ENCODE peak calls at places on chromosomes 7 and 10, in six cellular contexts. One of them, this sample, is unnamed.

GRCh38 chr10:126804396-126804795 is 100.8 kb upstream of the DOCK1 start:
- DNase-seq in colonic mucosa: no peak
- DNase-seq in HL-60: no peak
- DNase-seq in pons: no peak
- DNase-seq in cerebellum: no peak
- DNase-seq in Kasumi-1: no peak
- DNase-seq in this sample: no peak

GRCh38 chr10:11433657-11434056 is 177.8 kb downstream of the USP6NL start:
- DNase-seq in colonic mucosa: no peak
- DNase-seq in HL-60: no peak
- DNase-seq in Kasumi-1: no peak
- DNase-seq in pons: no peak
- DNase-seq in cerebellum: no peak
- DNase-seq in this sample: no peak

GRCh38 chr10:93850484-93851015 is 43.2 kb upstream of the SLC35G1 start:
- DNase-seq in colonic mucosa: no peak
- DNase-seq in pons: no peak
- DNase-seq in cerebellum: no peak
- DNase-seq in HL-60: no peak
- DNase-seq in Kasumi-1: no peak
- DNase-seq in this sample: no peak

GRCh38 chr7:98754041-98754479 is 115.8 kb downstream of the TMEM130 start:
- DNase-seq in Kasumi-1: no peak
- DNase-seq in pons: no peak
- DNase-seq in cerebellum: no peak
- DNase-seq in HL-60: no peak
- DNase-seq in colonic mucosa: no peak
- DNase-seq in this sample: peak; percentile 1

GRCh38 chr7:55964261-55964801 is at the start of gene NIPSNAP2:
- DNase-seq in colonic mucosa: peak; percentile 45
- DNase-seq in HL-60: peak; percentile 33
- DNase-seq in pons: peak; percentile 39
- DNase-seq in Kasumi-1: peak; percentile 70
- DNase-seq in cerebellum: peak; percentile 80
- DNase-seq in this sample: peak; percentile 65

GRCh38 chr10:101032637-101033201 is 1.7 kb downstream of the SFXN3 start:
- DNase-seq in colonic mucosa: peak; percentile 61
- DNase-seq in Kasumi-1: peak; percentile 87
- DNase-seq in pons: peak; percentile 86
- DNase-seq in HL-60: peak; percentile 79
- DNase-seq in cerebellum: peak; percentile 85
- DNase-seq in this sample: peak; percentile 83

GRCh38 chr7:144969787-144970186 is 133.9 kb upstream of the TPK1 start:
- DNase-seq in Kasumi-1: no peak
- DNase-seq in cerebellum: no peak
- DNase-seq in HL-60: no peak
- DNase-seq in colonic mucosa: no peak
- DNase-seq in pons: no peak
- DNase-seq in this sample: no peak

GRCh38 chr10:102463983-102464382 is 12.6 kb upstream of the C10orf95 start:
- DNase-seq in HL-60: no peak
- DNase-seq in pons: no peak
- DNase-seq in Kasumi-1: no peak
- DNase-seq in colonic mucosa: no peak
- DNase-seq in cerebellum: no peak
- DNase-seq in this sample: no peak

GRCh38 chr7:1668932-1669485 is 1.1 kb upstream of the ELFN1 start:
- DNase-seq in cerebellum: no peak
- DNase-seq in Kasumi-1: no peak
- DNase-seq in colonic mucosa: no peak
- DNase-seq in HL-60: no peak
- DNase-seq in pons: no peak
- DNase-seq in this sample: no peak

GRCh38 chr10:530717-531116 is 158.8 kb downstream of the DIP2C start:
- DNase-seq in cerebellum: no peak
- DNase-seq in colonic mucosa: no peak
- DNase-seq in HL-60: no peak
- DNase-seq in Kasumi-1: no peak
- DNase-seq in pons: no peak
- DNase-seq in this sample: no peak

GRCh38 chr10:118914626-118915025 is 114.9 kb upstream of the NANOS1 start:
- DNase-seq in Kasumi-1: no peak
- DNase-seq in colonic mucosa: no peak
- DNase-seq in cerebellum: no peak
- DNase-seq in HL-60: no peak
- DNase-seq in pons: no peak
- DNase-seq in this sample: no peak

GRCh38 chr10:98513704-98514103 is 67.0 kb upstream of the HPS1 start:
- DNase-seq in Kasumi-1: no peak
- DNase-seq in cerebellum: no peak
- DNase-seq in pons: no peak
- DNase-seq in HL-60: no peak
- DNase-seq in colonic mucosa: no peak
- DNase-seq in this sample: no peak

GRCh38 chr7:77199008-77199966 is at the start of gene FGL2:
- DNase-seq in cerebellum: no peak
- DNase-seq in Kasumi-1: peak; percentile 10
- DNase-seq in HL-60: peak; percentile 43
- DNase-seq in pons: peak; percentile 55
- DNase-seq in colonic mucosa: peak; percentile 70
- DNase-seq in this sample: peak; percentile 26

GRCh38 chr10:78222096-78222790 is 188.6 kb downstream of the RPS24 start:
- DNase-seq in cerebellum: no peak
- DNase-seq in colonic mucosa: no peak
- DNase-seq in pons: no peak
- DNase-seq in HL-60: no peak
- DNase-seq in Kasumi-1: no peak
- DNase-seq in this sample: no peak

GRCh38 chr10:73773152-73773879 is 8.5 kb upstream of the CHCHD1 start:
- DNase-seq in Kasumi-1: no peak
- DNase-seq in cerebellum: no peak
- DNase-seq in HL-60: no peak
- DNase-seq in pons: no peak
- DNase-seq in colonic mucosa: no peak
- DNase-seq in this sample: no peak

GRCh38 chr10:1299041-1299726 is 243.0 kb downstream of the WDR37 start:
- DNase-seq in Kasumi-1: peak; percentile 41
- DNase-seq in cerebellum: no peak
- DNase-seq in colonic mucosa: no peak
- DNase-seq in HL-60: no peak
- DNase-seq in pons: no peak
- DNase-seq in this sample: no peak

GRCh38 chr7:76051840-76052239 is 3.9 kb downstream of the MDH2 start:
- DNase-seq in Kasumi-1: no peak
- DNase-seq in colonic mucosa: no peak
- DNase-seq in HL-60: no peak
- DNase-seq in pons: no peak
- DNase-seq in cerebellum: no peak
- DNase-seq in this sample: no peak

GRCh38 chr7:143284591-143285453 is at the start of gene TMEM139:
- DNase-seq in colonic mucosa: peak; percentile 85
- DNase-seq in pons: peak; percentile 87
- DNase-seq in cerebellum: no peak
- DNase-seq in HL-60: no peak
- DNase-seq in Kasumi-1: no peak
- DNase-seq in this sample: no peak

GRCh38 chr7:91660734-91661355 is 219.7 kb downstream of the MTERF1 start:
- DNase-seq in colonic mucosa: no peak
- DNase-seq in cerebellum: no peak
- DNase-seq in Kasumi-1: no peak
- DNase-seq in pons: no peak
- DNase-seq in HL-60: no peak
- DNase-seq in this sample: no peak

GRCh38 chr7:7848245-7848644 is 120.4 kb upstream of the GLCCI1 start:
- DNase-seq in pons: no peak
- DNase-seq in colonic mucosa: no peak
- DNase-seq in cerebellum: no peak
- DNase-seq in Kasumi-1: no peak
- DNase-seq in HL-60: no peak
- DNase-seq in this sample: no peak

GRCh38 chr10:22222236-22223190 is 4.7 kb upstream of the EBLN1 start:
- DNase-seq in HL-60: no peak
- DNase-seq in colonic mucosa: no peak
- DNase-seq in pons: no peak
- DNase-seq in cerebellum: no peak
- DNase-seq in Kasumi-1: no peak
- DNase-seq in this sample: no peak

GRCh38 chr7:87091487-87092066 is 32.1 kb upstream of the ELAPOR2 start:
- DNase-seq in cerebellum: no peak
- DNase-seq in Kasumi-1: no peak
- DNase-seq in HL-60: no peak
- DNase-seq in pons: no peak
- DNase-seq in colonic mucosa: no peak
- DNase-seq in this sample: no peak

GRCh38 chr7:1712907-1713501 is 42.9 kb downstream of the ELFN1 start:
- DNase-seq in colonic mucosa: no peak
- DNase-seq in Kasumi-1: no peak
- DNase-seq in cerebellum: no peak
- DNase-seq in pons: no peak
- DNase-seq in HL-60: no peak
- DNase-seq in this sample: no peak

GRCh38 chr10:61933857-61934559 is 32.5 kb downstream of the ARID5B start:
- DNase-seq in pons: no peak
- DNase-seq in colonic mucosa: no peak
- DNase-seq in cerebellum: no peak
- DNase-seq in HL-60: no peak
- DNase-seq in Kasumi-1: no peak
- DNase-seq in this sample: no peak

GRCh38 chr7:97982647-97983046 is 7.3 kb downstream of the OCM2 start:
- DNase-seq in pons: no peak
- DNase-seq in HL-60: no peak
- DNase-seq in colonic mucosa: no peak
- DNase-seq in cerebellum: no peak
- DNase-seq in Kasumi-1: no peak
- DNase-seq in this sample: no peak

This sample was measured in midbrain.